ENCODE peak calls at places on chromosome 2, in six cellular contexts. One of them, this sample, is unnamed.

GRCh38 chr2:234378440-234378839 is 118.4 kb downstream of the ARL4C start:
- DNase-seq in IMR-90: peak
- DNase-seq in mesenchymal stem cell: no peak
- DNase-seq in mesendoderm: no peak
- DNase-seq in H1: no peak
- DNase-seq in trophoblast cell: no peak
- DNase-seq in this sample: no peak

GRCh38 chr2:14634885-14635871 is 2.7 kb downstream of the LRATD1 start:
- DNase-seq in trophoblast cell: peak
- DNase-seq in mesenchymal stem cell: peak
- DNase-seq in mesendoderm: peak
- DNase-seq in IMR-90: peak
- DNase-seq in H1: no peak
- DNase-seq in this sample: peak

GRCh38 chr2:47744074-47744473 is 38.9 kb upstream of the MSH6 start:
- DNase-seq in H1: no peak
- DNase-seq in mesenchymal stem cell: no peak
- DNase-seq in mesendoderm: no peak
- DNase-seq in trophoblast cell: no peak
- DNase-seq in IMR-90: no peak
- DNase-seq in this sample: no peak

GRCh38 chr2:111045771-111046444 is 74.8 kb upstream of the BCL2L11 start:
- DNase-seq in IMR-90: no peak
- DNase-seq in mesenchymal stem cell: no peak
- DNase-seq in H1: no peak
- DNase-seq in trophoblast cell: no peak
- DNase-seq in mesendoderm: no peak
- DNase-seq in this sample: no peak

GRCh38 chr2:199443589-199444130 is 14.1 kb downstream of the SATB2 start:
- DNase-seq in trophoblast cell: no peak
- DNase-seq in mesendoderm: no peak
- DNase-seq in IMR-90: peak
- DNase-seq in H1: no peak
- DNase-seq in mesenchymal stem cell: no peak
- DNase-seq in this sample: no peak

GRCh38 chr2:75570948-75571729 is 10.4 kb upstream of the EVA1A start:
- DNase-seq in mesenchymal stem cell: peak
- DNase-seq in trophoblast cell: no peak
- DNase-seq in IMR-90: peak
- DNase-seq in mesendoderm: no peak
- DNase-seq in H1: no peak
- DNase-seq in this sample: no peak

GRCh38 chr2:122031544-122032263 is 276.3 kb downstream of the TSN start:
- DNase-seq in IMR-90: peak
- DNase-seq in mesenchymal stem cell: no peak
- DNase-seq in H1: no peak
- DNase-seq in trophoblast cell: no peak
- DNase-seq in mesendoderm: no peak
- DNase-seq in this sample: no peak

GRCh38 chr2:201665420-201666158 is 22.3 kb upstream of the TMEM237 start:
- DNase-seq in H1: no peak
- DNase-seq in mesenchymal stem cell: no peak
- DNase-seq in IMR-90: peak
- DNase-seq in trophoblast cell: no peak
- DNase-seq in mesendoderm: no peak
- DNase-seq in this sample: no peak

GRCh38 chr2:236964291-236964690 is 121.4 kb upstream of the COPS8 start:
- DNase-seq in H1: no peak
- DNase-seq in mesenchymal stem cell: peak
- DNase-seq in mesendoderm: no peak
- DNase-seq in trophoblast cell: no peak
- DNase-seq in IMR-90: no peak
- DNase-seq in this sample: no peak

GRCh38 chr2:67564076-67564475 is 166.9 kb downstream of the ETAA1 start:
- DNase-seq in mesendoderm: no peak
- DNase-seq in trophoblast cell: no peak
- DNase-seq in IMR-90: peak
- DNase-seq in mesenchymal stem cell: no peak
- DNase-seq in H1: no peak
- DNase-seq in this sample: no peak

GRCh38 chr2:120780402-120780801 is 44.7 kb downstream of the GLI2 start:
- DNase-seq in trophoblast cell: no peak
- DNase-seq in mesenchymal stem cell: peak
- DNase-seq in IMR-90: no peak
- DNase-seq in mesendoderm: no peak
- DNase-seq in H1: no peak
- DNase-seq in this sample: no peak

GRCh38 chr2:188378551-188378950 is 86.9 kb downstream of the GULP1 start:
- DNase-seq in mesendoderm: no peak
- DNase-seq in IMR-90: peak
- DNase-seq in H1: no peak
- DNase-seq in trophoblast cell: no peak
- DNase-seq in mesenchymal stem cell: no peak
- DNase-seq in this sample: no peak

GRCh38 chr2:110993557-110994231 is 127.0 kb upstream of the BCL2L11 start:
- DNase-seq in mesenchymal stem cell: no peak
- DNase-seq in trophoblast cell: peak
- DNase-seq in IMR-90: no peak
- DNase-seq in mesendoderm: no peak
- DNase-seq in H1: no peak
- DNase-seq in this sample: no peak

GRCh38 chr2:45821558-45822271 is 170.2 kb downstream of the PRKCE start:
- DNase-seq in IMR-90: peak
- DNase-seq in H1: no peak
- DNase-seq in mesendoderm: no peak
- DNase-seq in trophoblast cell: no peak
- DNase-seq in mesenchymal stem cell: peak
- DNase-seq in this sample: no peak

GRCh38 chr2:118846667-118847446 is 591 bp downstream of the EN1 start:
- DNase-seq in trophoblast cell: no peak
- DNase-seq in H1: no peak
- DNase-seq in IMR-90: no peak
- DNase-seq in mesendoderm: peak
- DNase-seq in mesenchymal stem cell: no peak
- DNase-seq in this sample: peak

GRCh38 chr2:226623587-226624368 is 175.8 kb downstream of the IRS1 start:
- DNase-seq in IMR-90: no peak
- DNase-seq in mesendoderm: no peak
- DNase-seq in mesenchymal stem cell: no peak
- DNase-seq in trophoblast cell: no peak
- DNase-seq in H1: no peak
- DNase-seq in this sample: no peak

GRCh38 chr2:119723784-119724467 is 35.8 kb upstream of the PTPN4 start:
- DNase-seq in IMR-90: no peak
- DNase-seq in mesenchymal stem cell: peak
- DNase-seq in mesendoderm: no peak
- DNase-seq in trophoblast cell: no peak
- DNase-seq in H1: no peak
- DNase-seq in this sample: no peak

GRCh38 chr2:55099878-55100820 is 49.9 kb upstream of the RTN4 start:
- DNase-seq in mesendoderm: no peak
- DNase-seq in mesenchymal stem cell: peak
- DNase-seq in IMR-90: peak
- DNase-seq in trophoblast cell: no peak
- DNase-seq in H1: no peak
- DNase-seq in this sample: no peak

GRCh38 chr2:217893440-217893839 is 109.4 kb downstream of the TNS1 start:
- DNase-seq in trophoblast cell: no peak
- DNase-seq in IMR-90: no peak
- DNase-seq in H1: no peak
- DNase-seq in mesendoderm: no peak
- DNase-seq in mesenchymal stem cell: no peak
- DNase-seq in this sample: no peak
- H2BK120ac ChIP-seq in trophoblast cell: no peak
- H2BK120ac ChIP-seq in IMR-90: no peak
- H2BK120ac ChIP-seq in H1: no peak
- H2BK120ac ChIP-seq in mesendoderm: no peak
- H2BK120ac ChIP-seq in mesenchymal stem cell: no peak
- H2BK120ac ChIP-seq in this sample: no peak

DNA sequence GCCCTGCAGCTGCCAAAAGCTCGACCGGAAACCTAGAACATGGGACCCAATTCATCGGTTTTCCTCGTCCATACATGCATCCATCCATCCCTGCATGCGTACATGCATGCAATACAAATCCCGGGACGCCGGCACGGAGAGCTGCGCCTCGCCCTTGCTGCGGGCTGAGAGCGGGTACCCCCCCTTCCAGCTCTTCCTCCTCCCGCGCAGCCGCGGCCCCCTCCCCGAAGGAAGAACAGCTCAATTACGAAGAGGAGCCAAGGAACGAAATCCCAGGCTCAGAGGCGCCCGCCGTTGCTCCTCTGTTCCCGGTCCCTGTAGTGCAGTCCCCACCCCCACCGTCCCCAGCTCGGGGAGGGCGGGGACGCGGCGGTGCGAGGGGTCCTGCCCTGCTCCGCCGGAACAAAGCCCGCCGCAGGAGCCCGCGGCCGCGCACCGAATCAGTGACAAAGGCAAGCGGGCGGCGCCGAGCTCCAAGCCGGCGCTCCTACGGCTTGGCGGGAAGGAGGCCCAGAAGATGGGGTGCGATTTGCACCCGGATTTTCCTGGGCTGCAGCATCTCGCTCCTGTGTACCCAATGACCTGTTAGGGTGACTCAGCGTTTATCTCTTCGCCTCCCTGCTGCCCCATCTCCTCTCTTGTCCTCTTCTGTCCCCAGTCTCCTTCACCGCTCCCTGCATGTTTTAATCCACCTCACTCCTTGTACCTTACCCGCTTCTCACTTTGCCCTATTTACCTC is 8.9 kb upstream of the POU3F3 start:
- DNase-seq in IMR-90: no peak
- DNase-seq in H1: no peak
- DNase-seq in mesenchymal stem cell: no peak
- DNase-seq in mesendoderm: peak
- DNase-seq in trophoblast cell: no peak
- DNase-seq in this sample: peak
- H3K4ac ChIP-seq in IMR-90: no peak
- H3K4ac ChIP-seq in H1: no peak
- H3K4ac ChIP-seq in mesenchymal stem cell: no peak
- H3K4ac ChIP-seq in mesendoderm: no peak
- H3K4ac ChIP-seq in trophoblast cell: no peak
- H3K4ac ChIP-seq in this sample: no peak

GRCh38 chr2:240258685-240259084 is 118.2 kb upstream of the OTOS start:
- DNase-seq in IMR-90: no peak
- DNase-seq in trophoblast cell: no peak
- DNase-seq in mesenchymal stem cell: no peak
- DNase-seq in H1: no peak
- DNase-seq in mesendoderm: no peak
- DNase-seq in this sample: no peak

GRCh38 chr2:240255165-240255491 is 114.7 kb upstream of the OTOS start:
- DNase-seq in mesenchymal stem cell: no peak
- DNase-seq in mesendoderm: no peak
- DNase-seq in IMR-90: no peak
- DNase-seq in trophoblast cell: no peak
- DNase-seq in H1: no peak
- DNase-seq in this sample: peak

GRCh38 chr2:240257940-240258580 is 117.6 kb upstream of the OTOS start:
- DNase-seq in IMR-90: no peak
- DNase-seq in mesendoderm: no peak
- DNase-seq in H1: no peak
- DNase-seq in mesenchymal stem cell: no peak
- DNase-seq in trophoblast cell: peak
- DNase-seq in this sample: peak

GRCh38 chr2:240255811-240256703 is 115.6 kb upstream of the OTOS start:
- DNase-seq in trophoblast cell: peak
- DNase-seq in mesendoderm: peak
- DNase-seq in IMR-90: no peak
- DNase-seq in H1: no peak
- DNase-seq in mesenchymal stem cell: no peak
- DNase-seq in this sample: peak

DNA sequence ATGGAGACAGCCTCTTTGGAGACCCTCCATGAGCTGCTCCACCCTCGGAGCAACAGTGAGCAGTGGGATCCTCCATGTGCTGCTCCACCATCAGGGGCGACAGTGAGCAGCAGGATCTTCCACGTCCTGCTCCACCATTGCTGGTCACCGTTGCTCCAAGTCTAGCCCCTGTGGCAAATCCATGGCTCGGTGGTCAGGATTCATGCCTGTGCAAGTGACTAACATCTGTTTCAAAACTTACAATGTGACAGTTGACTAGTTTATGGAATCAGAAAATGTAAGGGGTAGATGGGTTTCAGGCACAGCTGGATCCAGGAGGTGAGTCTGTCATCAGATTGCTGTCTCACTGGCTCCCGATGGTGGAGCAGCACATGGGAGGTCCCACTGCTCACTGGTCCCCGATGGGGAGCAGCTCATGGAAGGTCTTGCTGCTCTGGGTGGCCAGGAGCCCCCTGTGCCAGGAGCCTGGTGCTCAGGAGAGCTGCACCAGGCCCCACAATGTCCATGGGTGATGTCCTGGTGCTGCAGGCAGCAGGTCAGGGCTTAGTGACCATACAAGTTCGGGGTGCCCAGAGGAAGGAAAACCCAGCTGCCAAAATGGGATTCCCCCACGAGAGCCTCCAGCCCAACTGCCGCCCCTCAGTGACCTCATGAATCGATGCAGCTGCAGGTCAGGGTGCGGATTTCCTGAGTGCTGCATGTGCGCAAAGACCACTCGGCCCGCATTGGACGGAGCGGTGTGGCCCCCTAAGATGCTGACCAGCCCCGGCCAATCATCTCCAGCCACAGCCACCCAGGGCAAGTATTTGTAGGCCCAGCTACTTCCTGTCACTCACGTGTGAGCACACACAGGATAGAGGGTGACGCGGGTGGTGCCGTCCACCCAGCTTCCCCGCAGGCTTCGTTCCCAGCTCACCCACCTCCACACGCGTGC is 116.5 kb upstream of the OTOS start:
- DNase-seq in IMR-90: no peak
- DNase-seq in mesendoderm: no peak
- DNase-seq in trophoblast cell: no peak
- DNase-seq in mesenchymal stem cell: no peak
- DNase-seq in H1: no peak
- DNase-seq in this sample: peak
- H2BK120ac ChIP-seq in IMR-90: no peak
- H2BK120ac ChIP-seq in mesendoderm: no peak
- H2BK120ac ChIP-seq in trophoblast cell: peak
- H2BK120ac ChIP-seq in mesenchymal stem cell: no peak
- H2BK120ac ChIP-seq in H1: no peak
- H2BK120ac ChIP-seq in this sample: no peak

DNA sequence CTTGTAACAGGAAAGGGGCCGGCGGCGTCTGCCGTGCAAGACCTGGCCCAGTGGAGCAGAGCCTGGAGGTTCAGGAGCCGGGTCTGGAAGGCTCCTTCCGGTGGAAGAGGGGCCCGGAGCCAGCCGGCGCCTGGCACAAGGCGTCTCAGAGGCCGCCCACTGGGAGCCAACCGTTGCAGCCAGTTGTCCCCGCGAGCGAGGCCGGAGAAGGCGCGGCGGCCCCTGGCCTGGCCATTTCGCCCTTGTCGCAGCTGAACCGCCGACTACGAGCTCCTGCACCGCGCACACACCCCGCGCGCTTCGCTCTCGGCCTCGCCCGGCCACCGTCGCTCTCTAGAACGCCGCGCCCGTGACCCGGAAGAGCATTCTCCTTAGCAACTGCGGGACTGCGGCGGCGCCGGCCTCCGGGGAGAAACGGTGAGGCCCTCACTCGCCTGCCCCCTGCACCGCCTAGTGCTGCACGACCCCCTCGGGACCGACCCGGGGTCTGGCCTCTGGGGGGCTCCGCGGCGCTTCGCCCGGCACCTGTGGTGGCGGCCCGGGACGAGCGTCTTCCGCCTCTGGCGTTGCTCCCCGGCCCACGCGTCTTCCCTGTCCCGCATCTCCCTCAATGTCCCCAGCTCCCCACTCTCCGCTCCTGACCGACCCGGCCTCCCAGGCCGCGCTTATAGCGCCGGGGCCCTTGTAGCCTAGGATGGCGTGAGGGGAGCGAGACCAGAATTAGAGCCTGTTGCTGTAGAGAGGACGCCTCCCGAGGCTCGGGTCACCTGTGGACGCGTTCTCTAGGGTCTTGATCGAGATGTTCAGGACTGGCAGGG is at the start of gene DIS3L2:
- DNase-seq in H1: peak
- DNase-seq in mesendoderm: peak
- DNase-seq in mesenchymal stem cell: peak
- DNase-seq in IMR-90: peak
- DNase-seq in trophoblast cell: peak
- DNase-seq in this sample: peak
- H3K4ac ChIP-seq in H1: peak
- H3K4ac ChIP-seq in mesendoderm: peak
- H3K4ac ChIP-seq in mesenchymal stem cell: peak
- H3K4ac ChIP-seq in IMR-90: peak
- H3K4ac ChIP-seq in trophoblast cell: peak
- H3K4ac ChIP-seq in this sample: no peak